ENCODE peak calls at places on chromosomes 6 and 20, in seven cellular contexts. V, H, Q, N, R, C and Y are unnamed samples.

GRCh38 chr6:24743265-24743943 is 24.4 kb upstream of the C6orf62 start:
- DNase-seq in V (no peak), H (no peak), Q (peak; percentile 90), N (no peak), R (no peak), C (no peak), Y (peak; percentile 97)

GRCh38 chr20:57999465-58000111 is 228.9 kb downstream of the ANKRD60 start:
- DNase-seq in V (no peak), H (no peak), Q (no peak), N (no peak), R (no peak), C (no peak), Y (no peak)

GRCh38 chr6:159525445-159526031 is 167.5 kb downstream of the SOD2 start:
- DNase-seq in V (no peak), H (no peak), Q (no peak), N (no peak), R (no peak), C (no peak), Y (no peak)

GRCh38 chr6:111989743-111990142 is 64.2 kb upstream of the CCN6 start:
- DNase-seq in V (no peak), H (no peak), Q (no peak), N (peak; percentile 37), R (no peak), C (no peak), Y (no peak)

GRCh38 chr20:49765413-49765736 is 47.3 kb upstream of the SLC9A8 start:
- DNase-seq in V (no peak), H (no peak), Q (no peak), N (no peak), R (no peak), C (no peak), Y (no peak)

GRCh38 chr20:39885975-39886649 is 802.9 kb downstream of the MAFB start:
- DNase-seq in V (no peak), H (peak; percentile 44), Q (peak; percentile 63), N (no peak), R (peak; percentile 78), C (peak; percentile 51), Y (peak; percentile 64)

GRCh38 chr6:12261502-12261901 is 28.7 kb upstream of the EDN1 start:
- DNase-seq in V (no peak), H (no peak), Q (no peak), N (no peak), R (no peak), C (no peak), Y (no peak)

GRCh38 chr6:90429713-90430112 is 133.1 kb upstream of the BACH2 start:
- DNase-seq in V (no peak), H (no peak), Q (no peak), N (no peak), R (no peak), C (no peak), Y (no peak)

GRCh38 chr20:51639206-51639832 is 96.8 kb upstream of the NFATC2 start:
- DNase-seq in V (no peak), H (peak; percentile 89), Q (no peak), N (peak; percentile 64), R (peak; percentile 73), C (peak; percentile 65), Y (no peak)

GRCh38 chr6:137867685-137868509 is 838 bp downstream of the TNFAIP3 start:
- DNase-seq in V (no peak), H (peak; percentile 10), Q (no peak), N (peak; percentile 56), R (no peak), C (peak; percentile 33), Y (no peak)

GRCh38 chr20:8812818-8813217 is 256.1 kb upstream of the PLCB4 start:
- DNase-seq in V (no peak), H (no peak), Q (no peak), N (no peak), R (peak; percentile 24), C (peak; percentile 10), Y (no peak)

GRCh38 chr20:9180480-9181257 is 111.8 kb downstream of the PLCB4 start:
- DNase-seq in V (no peak), H (no peak), Q (no peak), N (no peak), R (no peak), C (no peak), Y (no peak)

GRCh38 chr6:27894839-27895762 is 17.1 kb downstream of the OR2B2 start:
- DNase-seq in V (no peak), H (peak; percentile 46), Q (peak; percentile 75), N (peak; percentile 67), R (peak; percentile 55), C (no peak), Y (peak; percentile 75)

GRCh38 chr20:50312682-50313187 is 122.1 kb downstream of the CEBPB start:
- DNase-seq in V (no peak), H (no peak), Q (no peak), N (no peak), R (peak; percentile 84), C (peak; percentile 71), Y (no peak)

GRCh38 chr6:79307321-79308036 is 73.0 kb upstream of the HMGN3 start:
- DNase-seq in V (no peak), H (no peak), Q (no peak), N (no peak), R (no peak), C (no peak), Y (no peak)

GRCh38 chr6:72653032-72653431 is 31.2 kb downstream of the KCNQ5 start:
- DNase-seq in V (no peak), H (no peak), Q (no peak), N (no peak), R (no peak), C (no peak), Y (no peak)

GRCh38 chr6:149334682-149335160 is 17.2 kb downstream of the TAB2 start:
- DNase-seq in V (no peak), H (no peak), Q (peak; percentile 32), N (no peak), R (no peak), C (no peak), Y (peak; percentile 55)

GRCh38 chr20:40678286-40678835 is 10.7 kb downstream of the MAFB start:
- DNase-seq in V (no peak), H (no peak), Q (no peak), N (no peak), R (no peak), C (no peak), Y (no peak)

GRCh38 chr20:22430154-22430745 is 154.1 kb downstream of the FOXA2 start:
- DNase-seq in V (no peak), H (peak; percentile 26), Q (no peak), N (no peak), R (no peak), C (no peak), Y (no peak)

GRCh38 chr6:116507324-116507723 is 4.1 kb upstream of the CALHM5 start:
- DNase-seq in V (no peak), H (no peak), Q (no peak), N (no peak), R (no peak), C (no peak), Y (no peak)

GRCh38 chr20:760751-761417 is 7.4 kb downstream of the SLC52A3 start:
- DNase-seq in V (no peak), H (peak; percentile 51), Q (no peak), N (no peak), R (no peak), C (peak; percentile 21), Y (no peak)

GRCh38 chr20:2619961-2620595 is 32.4 kb upstream of the NOP56 start:
- DNase-seq in V (no peak), H (no peak), Q (no peak), N (no peak), R (no peak), C (no peak), Y (no peak)

GRCh38 chr20:33262658-33263065 is 20.4 kb upstream of the BPIFB1 start:
- DNase-seq in V (peak; percentile 7), H (peak; percentile 55), Q (peak; percentile 6), N (no peak), R (no peak), C (no peak), Y (peak; percentile 22)

GRCh38 chr6:138514860-138515540 is 15.7 kb upstream of the NHSL1 start:
- DNase-seq in V (no peak), H (no peak), Q (no peak), N (peak; percentile 44), R (no peak), C (no peak), Y (no peak)

GRCh38 chr20:34705008-34705382 is 851 bp downstream of the TP53INP2 start:
- DNase-seq in V (no peak), H (no peak), Q (no peak), N (no peak), R (no peak), C (no peak), Y (no peak)

GRCh38 chr6:88013015-88013414 is 34.6 kb upstream of the SPACA1 start:
- DNase-seq in V (no peak), H (no peak), Q (no peak), N (peak; percentile 11), R (no peak), C (no peak), Y (no peak)

GRCh38 chr6:128600397-128600951 is 80.1 kb upstream of the PTPRK start:
- DNase-seq in V (no peak), H (no peak), Q (peak; percentile 61), N (no peak), R (no peak), C (no peak), Y (peak; percentile 96)

GRCh38 chr6:154958469-154958868 is 36.6 kb upstream of the TIAM2 start:
- DNase-seq in V (no peak), H (no peak), Q (no peak), N (no peak), R (no peak), C (no peak), Y (no peak)

GRCh38 chr6:134741193-134741521 is 208.7 kb downstream of the ALDH8A1 start:
- DNase-seq in V (peak; percentile 13), H (no peak), Q (no peak), N (no peak), R (no peak), C (no peak), Y (no peak)

GRCh38 chr6:86563197-86563596 is 374.1 kb upstream of the HTR1E start:
- DNase-seq in V (no peak), H (no peak), Q (no peak), N (no peak), R (no peak), C (no peak), Y (no peak)

GRCh38 chr6:106182455-106182854 is 96.3 kb downstream of the PRDM1 start:
- DNase-seq in V (no peak), H (no peak), Q (no peak), N (no peak), R (no peak), C (no peak), Y (no peak)

GRCh38 chr6:46583081-46583480 is 69.5 kb downstream of the CYP39A1 start:
- DNase-seq in V (no peak), H (no peak), Q (no peak), N (no peak), R (no peak), C (no peak), Y (no peak)

GRCh38 chr6:16591681-16592549 is 169.3 kb downstream of the ATXN1 start:
- DNase-seq in V (no peak), H (no peak), Q (no peak), N (no peak), R (no peak), C (no peak), Y (no peak)